ENCODE peak calls at places on chromosomes 3 and 15, in seven cellular contexts. One of them, this sample, is unnamed.

GRCh38 chr3:14764331-14765064 is 54.3 kb upstream of the FGD5 start:
- DNase-seq in foreskin fibroblast: no peak
- DNase-seq in fibroblast of villous mesenchyme: no peak
- DNase-seq in cardiac fibroblast: peak
- DNase-seq in mammary epithelial cell: no peak
- DNase-seq in fibroblast of lung: peak
- DNase-seq in AG04449: no peak
- DNase-seq in this sample: peak

GRCh38 chr3:159238646-159239045 is 436.8 kb downstream of the MFSD1 start:
- DNase-seq in foreskin fibroblast: peak
- DNase-seq in fibroblast of villous mesenchyme: no peak
- DNase-seq in cardiac fibroblast: no peak
- DNase-seq in mammary epithelial cell: no peak
- DNase-seq in fibroblast of lung: no peak
- DNase-seq in AG04449: no peak
- DNase-seq in this sample: no peak

GRCh38 chr3:25565807-25566206 is 98.9 kb downstream of the TOP2B start:
- DNase-seq in foreskin fibroblast: no peak
- DNase-seq in fibroblast of villous mesenchyme: no peak
- DNase-seq in cardiac fibroblast: no peak
- DNase-seq in mammary epithelial cell: no peak
- DNase-seq in fibroblast of lung: no peak
- DNase-seq in AG04449: no peak
- DNase-seq in this sample: no peak

GRCh38 chr15:93366387-93367100 is 277.5 kb upstream of the RGMA start:
- DNase-seq in foreskin fibroblast: no peak
- DNase-seq in fibroblast of villous mesenchyme: no peak
- DNase-seq in cardiac fibroblast: no peak
- DNase-seq in mammary epithelial cell: no peak
- DNase-seq in fibroblast of lung: no peak
- DNase-seq in AG04449: no peak
- DNase-seq in this sample: no peak

GRCh38 chr15:34754674-34755418 is at the start of gene GJD2:
- DNase-seq in foreskin fibroblast: peak
- DNase-seq in fibroblast of villous mesenchyme: no peak
- DNase-seq in cardiac fibroblast: no peak
- DNase-seq in mammary epithelial cell: no peak
- DNase-seq in fibroblast of lung: no peak
- DNase-seq in AG04449: no peak
- DNase-seq in this sample: no peak

GRCh38 chr15:78422571-78423340 is 15.3 kb upstream of the IREB2 start:
- DNase-seq in foreskin fibroblast: peak
- DNase-seq in fibroblast of villous mesenchyme: peak
- DNase-seq in cardiac fibroblast: peak
- DNase-seq in mammary epithelial cell: peak
- DNase-seq in fibroblast of lung: peak
- DNase-seq in AG04449: no peak
- DNase-seq in this sample: peak

GRCh38 chr15:92899910-92900711 is at the start of gene CHD2:
- DNase-seq in foreskin fibroblast: peak
- DNase-seq in fibroblast of villous mesenchyme: peak
- DNase-seq in cardiac fibroblast: peak
- DNase-seq in mammary epithelial cell: peak
- DNase-seq in fibroblast of lung: peak
- DNase-seq in AG04449: no peak
- DNase-seq in this sample: peak

GRCh38 chr3:111923095-111923771 is 55.6 kb upstream of the ABHD10 start:
- DNase-seq in foreskin fibroblast: peak
- DNase-seq in fibroblast of villous mesenchyme: no peak
- DNase-seq in cardiac fibroblast: peak
- DNase-seq in mammary epithelial cell: peak
- DNase-seq in fibroblast of lung: no peak
- DNase-seq in AG04449: no peak
- DNase-seq in this sample: no peak

GRCh38 chr3:185824467-185825378 is at the start of gene IGF2BP2:
- DNase-seq in foreskin fibroblast: peak
- DNase-seq in fibroblast of villous mesenchyme: peak
- DNase-seq in cardiac fibroblast: peak
- DNase-seq in mammary epithelial cell: peak
- DNase-seq in fibroblast of lung: peak
- DNase-seq in AG04449: no peak
- DNase-seq in this sample: peak

GRCh38 chr3:17478673-17479072 is 263.8 kb downstream of the TBC1D5 start:
- DNase-seq in foreskin fibroblast: peak
- DNase-seq in fibroblast of villous mesenchyme: peak
- DNase-seq in cardiac fibroblast: peak
- DNase-seq in mammary epithelial cell: peak
- DNase-seq in fibroblast of lung: peak
- DNase-seq in AG04449: no peak
- DNase-seq in this sample: peak

GRCh38 chr3:95048564-95048963 is 985.7 kb downstream of the NSUN3 start:
- DNase-seq in foreskin fibroblast: no peak
- DNase-seq in fibroblast of villous mesenchyme: no peak
- DNase-seq in cardiac fibroblast: no peak
- DNase-seq in mammary epithelial cell: no peak
- DNase-seq in fibroblast of lung: no peak
- DNase-seq in AG04449: no peak
- DNase-seq in this sample: no peak

GRCh38 chr3:193641376-193641775 is 48.4 kb downstream of the OPA1 start:
- DNase-seq in foreskin fibroblast: no peak
- DNase-seq in fibroblast of villous mesenchyme: peak
- DNase-seq in cardiac fibroblast: no peak
- DNase-seq in mammary epithelial cell: no peak
- DNase-seq in fibroblast of lung: no peak
- DNase-seq in AG04449: no peak
- DNase-seq in this sample: peak

GRCh38 chr3:177146646-177147045 is 50.6 kb downstream of the TBL1XR1 start:
- DNase-seq in foreskin fibroblast: peak
- DNase-seq in fibroblast of villous mesenchyme: peak
- DNase-seq in cardiac fibroblast: peak
- DNase-seq in mammary epithelial cell: no peak
- DNase-seq in fibroblast of lung: no peak
- DNase-seq in AG04449: no peak
- DNase-seq in this sample: peak

GRCh38 chr15:63187589-63188226 is 1.7 kb upstream of the RAB8B start:
- DNase-seq in foreskin fibroblast: no peak
- DNase-seq in fibroblast of villous mesenchyme: no peak
- DNase-seq in cardiac fibroblast: no peak
- DNase-seq in mammary epithelial cell: no peak
- DNase-seq in fibroblast of lung: no peak
- DNase-seq in AG04449: no peak
- DNase-seq in this sample: no peak

GRCh38 chr3:196666001-196666867 is 26.7 kb downstream of the NRROS start:
- DNase-seq in foreskin fibroblast: peak
- DNase-seq in fibroblast of villous mesenchyme: peak
- DNase-seq in cardiac fibroblast: peak
- DNase-seq in mammary epithelial cell: peak
- DNase-seq in fibroblast of lung: peak
- DNase-seq in AG04449: no peak
- DNase-seq in this sample: peak

GRCh38 chr3:42265059-42265991 is 660 bp downstream of the CCK start:
- DNase-seq in foreskin fibroblast: peak
- DNase-seq in fibroblast of villous mesenchyme: no peak
- DNase-seq in cardiac fibroblast: no peak
- DNase-seq in mammary epithelial cell: no peak
- DNase-seq in fibroblast of lung: no peak
- DNase-seq in AG04449: no peak
- DNase-seq in this sample: no peak

DNA sequence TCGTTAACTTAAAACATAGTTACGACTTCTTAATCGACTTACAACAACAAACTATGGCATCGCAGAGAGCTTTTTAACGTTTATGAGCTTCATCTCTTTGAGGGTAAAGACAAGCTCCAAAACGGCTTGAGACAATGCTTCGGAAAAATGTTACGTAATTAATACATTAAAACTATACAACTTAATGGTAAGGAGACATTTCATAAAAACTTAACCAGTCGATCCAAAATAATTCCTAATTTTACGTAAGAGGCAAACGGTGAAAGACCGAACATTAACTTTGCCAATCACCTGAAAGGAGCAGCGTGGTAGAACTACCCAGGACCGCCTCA is 1.1 kb downstream of the NAA50 start:
- DNase-seq in foreskin fibroblast: no peak
- DNase-seq in fibroblast of villous mesenchyme: no peak
- DNase-seq in cardiac fibroblast: no peak
- DNase-seq in mammary epithelial cell: no peak
- DNase-seq in fibroblast of lung: peak
- DNase-seq in AG04449: no peak
- DNase-seq in this sample: no peak
- H3K4me3 ChIP-seq in foreskin fibroblast: peak
- H3K4me3 ChIP-seq in fibroblast of villous mesenchyme: peak
- H3K4me3 ChIP-seq in cardiac fibroblast: peak
- H3K4me3 ChIP-seq in mammary epithelial cell: peak
- H3K4me3 ChIP-seq in fibroblast of lung: peak
- H3K4me3 ChIP-seq in AG04449: peak
- H3K4me3 ChIP-seq in this sample: peak

DNA sequence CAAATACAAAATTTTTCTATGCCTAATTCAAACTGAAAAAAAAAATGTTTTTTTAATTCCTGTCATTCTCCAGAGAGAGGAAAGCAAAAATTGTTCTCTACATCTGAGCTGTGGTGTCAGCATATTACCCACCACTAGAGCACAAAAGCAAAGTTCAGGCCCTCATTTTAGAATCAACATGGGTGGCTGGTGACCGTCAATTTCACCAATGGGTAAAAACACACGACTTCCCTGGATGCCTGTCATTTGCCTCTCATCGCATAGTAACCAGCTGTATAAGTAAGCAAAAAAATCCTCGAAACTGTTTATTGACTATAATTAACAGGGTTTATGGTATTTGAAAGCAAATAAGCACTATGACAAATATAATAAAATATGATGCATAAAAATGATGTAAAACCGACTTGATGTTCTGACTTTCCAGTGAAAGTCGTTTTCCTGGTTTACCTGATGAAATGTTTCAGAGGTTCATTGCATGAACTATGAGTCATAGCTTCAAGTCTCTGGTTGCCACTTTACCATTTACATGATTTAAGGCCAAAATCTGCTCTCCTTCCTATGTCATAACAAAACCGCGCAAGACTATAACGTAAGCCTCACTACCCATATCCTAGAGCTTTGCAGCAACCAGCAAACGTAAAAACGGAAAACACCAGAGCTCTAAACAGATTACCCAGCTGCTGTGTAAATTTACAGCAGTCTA is 60.5 kb downstream of the THBS1 start:
- DNase-seq in foreskin fibroblast: no peak
- DNase-seq in fibroblast of villous mesenchyme: peak
- DNase-seq in cardiac fibroblast: peak
- DNase-seq in mammary epithelial cell: peak
- DNase-seq in fibroblast of lung: no peak
- DNase-seq in AG04449: no peak
- DNase-seq in this sample: no peak
- TF ChIP-seq CTCF in foreskin fibroblast: no peak
- TF ChIP-seq CTCF in fibroblast of villous mesenchyme: no peak
- TF ChIP-seq CTCF in cardiac fibroblast: no peak
- TF ChIP-seq CTCF in mammary epithelial cell: no peak
- TF ChIP-seq CTCF in fibroblast of lung: no peak
- TF ChIP-seq CTCF in AG04449: no peak
- TF ChIP-seq CTCF in this sample: no peak

GRCh38 chr15:58332676-58333400 is 99.0 kb upstream of the LIPC start:
- DNase-seq in foreskin fibroblast: peak
- DNase-seq in fibroblast of villous mesenchyme: peak
- DNase-seq in cardiac fibroblast: peak
- DNase-seq in mammary epithelial cell: peak
- DNase-seq in fibroblast of lung: peak
- DNase-seq in AG04449: peak
- DNase-seq in this sample: peak
- H3K4me3 ChIP-seq in foreskin fibroblast: no peak
- H3K4me3 ChIP-seq in fibroblast of villous mesenchyme: no peak
- H3K4me3 ChIP-seq in cardiac fibroblast: no peak
- H3K4me3 ChIP-seq in mammary epithelial cell: no peak
- H3K4me3 ChIP-seq in fibroblast of lung: no peak
- H3K4me3 ChIP-seq in AG04449: no peak
- H3K4me3 ChIP-seq in this sample: no peak

GRCh38 chr3:43410575-43410974 is 124.2 kb downstream of the SNRK start:
- DNase-seq in foreskin fibroblast: no peak
- DNase-seq in fibroblast of villous mesenchyme: peak
- DNase-seq in cardiac fibroblast: no peak
- DNase-seq in mammary epithelial cell: no peak
- DNase-seq in fibroblast of lung: no peak
- DNase-seq in AG04449: peak
- DNase-seq in this sample: no peak

GRCh38 chr3:43406637-43407023 is 120.3 kb downstream of the SNRK start:
- DNase-seq in foreskin fibroblast: no peak
- DNase-seq in fibroblast of villous mesenchyme: no peak
- DNase-seq in cardiac fibroblast: no peak
- DNase-seq in mammary epithelial cell: no peak
- DNase-seq in fibroblast of lung: no peak
- DNase-seq in AG04449: no peak
- DNase-seq in this sample: no peak

GRCh38 chr3:43415088-43415487 is 128.7 kb downstream of the SNRK start:
- DNase-seq in foreskin fibroblast: no peak
- DNase-seq in fibroblast of villous mesenchyme: no peak
- DNase-seq in cardiac fibroblast: no peak
- DNase-seq in mammary epithelial cell: no peak
- DNase-seq in fibroblast of lung: no peak
- DNase-seq in AG04449: no peak
- DNase-seq in this sample: no peak

GRCh38 chr3:43413676-43414368 is 127.5 kb downstream of the SNRK start:
- DNase-seq in foreskin fibroblast: no peak
- DNase-seq in fibroblast of villous mesenchyme: no peak
- DNase-seq in cardiac fibroblast: no peak
- DNase-seq in mammary epithelial cell: no peak
- DNase-seq in fibroblast of lung: no peak
- DNase-seq in AG04449: no peak
- DNase-seq in this sample: no peak

GRCh38 chr3:43411429-43411828 is 125.1 kb downstream of the SNRK start:
- DNase-seq in foreskin fibroblast: no peak
- DNase-seq in fibroblast of villous mesenchyme: no peak
- DNase-seq in cardiac fibroblast: no peak
- DNase-seq in mammary epithelial cell: no peak
- DNase-seq in fibroblast of lung: no peak
- DNase-seq in AG04449: no peak
- DNase-seq in this sample: no peak
- TF ChIP-seq CTCF in foreskin fibroblast: no peak
- TF ChIP-seq CTCF in fibroblast of villous mesenchyme: no peak
- TF ChIP-seq CTCF in cardiac fibroblast: no peak
- TF ChIP-seq CTCF in mammary epithelial cell: no peak
- TF ChIP-seq CTCF in fibroblast of lung: no peak
- TF ChIP-seq CTCF in AG04449: no peak
- TF ChIP-seq CTCF in this sample: no peak

GRCh38 chr3:150761831-150762661 is 923 bp downstream of the SIAH2 start:
- DNase-seq in foreskin fibroblast: peak
- DNase-seq in fibroblast of villous mesenchyme: peak
- DNase-seq in cardiac fibroblast: peak
- DNase-seq in mammary epithelial cell: peak
- DNase-seq in fibroblast of lung: peak
- DNase-seq in AG04449: no peak
- DNase-seq in this sample: peak

GRCh38 chr3:150759319-150759718 is 3.6 kb downstream of the SIAH2 start:
- DNase-seq in foreskin fibroblast: peak
- DNase-seq in fibroblast of villous mesenchyme: no peak
- DNase-seq in cardiac fibroblast: peak
- DNase-seq in mammary epithelial cell: peak
- DNase-seq in fibroblast of lung: no peak
- DNase-seq in AG04449: no peak
- DNase-seq in this sample: no peak

GRCh38 chr3:150759947-150760346 is 3.0 kb downstream of the SIAH2 start:
- DNase-seq in foreskin fibroblast: no peak
- DNase-seq in fibroblast of villous mesenchyme: no peak
- DNase-seq in cardiac fibroblast: no peak
- DNase-seq in mammary epithelial cell: no peak
- DNase-seq in fibroblast of lung: no peak
- DNase-seq in AG04449: no peak
- DNase-seq in this sample: no peak

GRCh38 chr3:150762662-150763121 is 277 bp downstream of the SIAH2 start:
- DNase-seq in foreskin fibroblast: no peak
- DNase-seq in fibroblast of villous mesenchyme: no peak
- DNase-seq in cardiac fibroblast: no peak
- DNase-seq in mammary epithelial cell: no peak
- DNase-seq in fibroblast of lung: no peak
- DNase-seq in AG04449: no peak
- DNase-seq in this sample: no peak

GRCh38 chr3:150760431-150761200 is 2.4 kb downstream of the SIAH2 start:
- DNase-seq in foreskin fibroblast: no peak
- DNase-seq in fibroblast of villous mesenchyme: peak
- DNase-seq in cardiac fibroblast: no peak
- DNase-seq in mammary epithelial cell: no peak
- DNase-seq in fibroblast of lung: no peak
- DNase-seq in AG04449: no peak
- DNase-seq in this sample: no peak
- H3K4me3 ChIP-seq in foreskin fibroblast: peak
- H3K4me3 ChIP-seq in fibroblast of villous mesenchyme: peak
- H3K4me3 ChIP-seq in cardiac fibroblast: peak
- H3K4me3 ChIP-seq in mammary epithelial cell: peak
- H3K4me3 ChIP-seq in fibroblast of lung: peak
- H3K4me3 ChIP-seq in AG04449: peak
- H3K4me3 ChIP-seq in this sample: peak

This sample was measured in AG10803.